ENCODE peak calls at places on chromosomes 1 and 21, in four cellular contexts. K is HFF-Myc, Z is heart left ventricle, W is HCT116. L is an unnamed sample.

GRCh38 chr1:158013840-158014520 is 20.5 kb downstream of the KIRREL1 start:
- DNase-seq in K (no peak), Z (no peak), W (no peak), L (no peak)

GRCh38 chr1:231629132-231629531 is 2.5 kb downstream of the DISC1 start:
- DNase-seq in K (no peak), Z (peak; percentile 30), W (no peak), L (no peak)

GRCh38 chr1:239960387-239960786 is 131.3 kb upstream of the FMN2 start:
- DNase-seq in K (no peak), Z (no peak), W (no peak), L (no peak)

GRCh38 chr1:91400133-91400725 is 4.4 kb downstream of the HFM1 start:
- DNase-seq in K (no peak), Z (peak; percentile 14), W (no peak), L (no peak)

GRCh38 chr1:209805875-209806760 is at the start of gene IRF6:
- DNase-seq in K (no peak), Z (peak; percentile 65), W (peak; percentile 88), L (peak; percentile 94)

GRCh38 chr21:46120301-46121285 is 22.7 kb downstream of the COL6A2 start:
- DNase-seq in K (no peak), Z (peak; percentile 4), W (no peak), L (peak; percentile 17)

GRCh38 chr1:205791568-205792180 is 16.4 kb upstream of the RAB29 start:
- DNase-seq in K (no peak), Z (peak; percentile 61), W (no peak), L (no peak)

GRCh38 chr1:171486048-171486519 is 754 bp downstream of the PRRC2C start:
- DNase-seq in K (peak; percentile 15), Z (no peak), W (peak; percentile 16), L (no peak)

GRCh38 chr1:15951341-15952153 is 24.4 kb downstream of the ZBTB17 start:
- DNase-seq in K (no peak), Z (no peak), W (no peak), L (no peak)

GRCh38 chr1:77876884-77877283 is 11.5 kb upstream of the NEXN start:
- DNase-seq in K (no peak), Z (no peak), W (no peak), L (no peak)

GRCh38 chr1:30719406-30720270 is 3.7 kb downstream of the MATN1 start:
- DNase-seq in K (no peak), Z (no peak), W (peak; percentile 41), L (no peak)
- TF ChIP-seq CTCF in K (no peak), Z (no peak), W (no peak), L (peak; percentile 17)

DNA sequence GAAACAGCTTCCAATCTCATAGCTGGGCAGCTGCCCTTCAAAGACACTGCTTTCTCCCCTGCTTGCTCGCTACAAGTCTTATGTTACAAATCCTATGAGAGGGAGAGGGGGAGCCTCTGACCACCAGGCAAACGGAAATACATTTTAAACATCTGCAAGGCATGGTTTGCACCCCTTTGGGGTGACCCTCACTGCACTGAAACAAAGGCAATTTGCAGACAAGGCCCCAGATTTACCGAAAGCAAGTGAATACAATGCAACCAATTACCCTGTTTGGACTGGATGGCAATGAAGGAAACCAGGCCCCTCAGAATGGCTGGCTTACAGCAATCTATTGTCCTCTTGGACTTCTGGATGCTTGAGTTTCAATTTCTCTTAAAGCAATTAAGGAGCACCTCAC is 11.8 kb upstream of the ATP13A2 start:
- DNase-seq in K (no peak), Z (no peak), W (no peak), L (no peak)
- TF ChIP-seq CTCF in K (no peak), Z (no peak), W (no peak), L (no peak)

DNA sequence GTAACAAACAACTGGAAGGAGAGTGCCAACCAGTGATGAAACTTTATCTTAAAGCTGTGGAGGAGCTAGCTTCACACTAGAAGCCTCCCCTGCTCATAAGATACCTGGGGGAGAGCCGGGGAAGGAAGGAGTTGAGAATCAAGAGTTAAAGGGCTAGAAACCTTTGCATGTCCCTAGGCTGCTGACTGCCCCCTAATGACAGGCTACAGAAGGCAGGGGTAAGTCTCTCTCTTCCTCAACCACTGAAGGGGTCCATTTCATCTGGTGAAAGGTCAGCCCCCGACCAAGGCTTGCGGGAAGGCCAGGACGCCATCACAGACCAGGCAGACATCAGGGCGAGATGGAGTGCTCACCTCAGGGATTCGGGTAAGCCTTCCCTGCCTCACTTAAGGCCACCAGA is 65.6 kb upstream of the GRHL3 start:
- DNase-seq in K (no peak), Z (no peak), W (no peak), L (no peak)
- TF ChIP-seq CTCF in K (no peak), Z (no peak), W (peak; percentile 43), L (no peak)

GRCh38 chr1:154619181-154619948 is 11.4 kb upstream of the ADAR start:
- DNase-seq in K (no peak), Z (no peak), W (no peak), L (no peak)

GRCh38 chr1:154614247-154614646 is 6.3 kb upstream of the ADAR start:
- DNase-seq in K (no peak), Z (no peak), W (no peak), L (no peak)

GRCh38 chr1:154614887-154615286 is 6.9 kb upstream of the ADAR start:
- DNase-seq in K (no peak), Z (no peak), W (no peak), L (no peak)

GRCh38 chr1:154616659-154617345 is 8.8 kb upstream of the ADAR start:
- DNase-seq in K (no peak), Z (no peak), W (no peak), L (no peak)

GRCh38 chr1:154615411-154615810 is 7.4 kb upstream of the ADAR start:
- DNase-seq in K (no peak), Z (no peak), W (no peak), L (no peak)
- TF ChIP-seq CTCF in K (no peak), Z (no peak), W (no peak), L (no peak)

GRCh38 chr1:218345673-218346390 is 696 bp downstream of the TGFB2 start:
- DNase-seq in K (no peak), Z (peak; percentile 61), W (no peak), L (peak; percentile 67)

GRCh38 chr1:218347713-218348627 is 2.8 kb downstream of the TGFB2 start:
- DNase-seq in K (no peak), Z (peak; percentile 34), W (no peak), L (no peak)

GRCh38 chr1:218348628-218349185 is 3.6 kb downstream of the TGFB2 start:
- DNase-seq in K (no peak), Z (no peak), W (no peak), L (no peak)

GRCh38 chr1:218346391-218347204 is 1.5 kb downstream of the TGFB2 start:
- DNase-seq in K (no peak), Z (peak; percentile 38), W (no peak), L (no peak)

DNA sequence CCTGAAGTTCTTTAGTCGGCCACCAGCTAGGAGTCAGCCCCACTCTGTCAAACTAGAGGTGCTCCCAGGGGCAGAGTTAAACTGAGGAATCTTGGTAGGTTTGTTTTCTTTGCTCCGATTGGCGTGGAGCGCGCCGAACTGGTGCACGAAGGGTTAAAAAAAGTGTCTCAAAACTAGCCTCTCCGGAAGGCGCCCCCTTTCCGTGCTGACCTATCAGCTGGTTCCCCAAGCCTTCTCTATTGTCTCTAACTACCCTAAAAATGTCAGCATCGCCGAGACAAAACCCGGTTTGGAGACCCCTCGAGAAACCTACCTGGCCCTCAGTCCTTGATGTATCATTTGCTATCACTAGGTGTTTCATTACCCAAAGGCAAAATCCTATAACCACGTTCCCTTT is 2.2 kb downstream of the TGFB2 start:
- DNase-seq in K (no peak), Z (no peak), W (no peak), L (no peak)
- TF ChIP-seq CTCF in K (no peak), Z (no peak), W (no peak), L (no peak)

DNA sequence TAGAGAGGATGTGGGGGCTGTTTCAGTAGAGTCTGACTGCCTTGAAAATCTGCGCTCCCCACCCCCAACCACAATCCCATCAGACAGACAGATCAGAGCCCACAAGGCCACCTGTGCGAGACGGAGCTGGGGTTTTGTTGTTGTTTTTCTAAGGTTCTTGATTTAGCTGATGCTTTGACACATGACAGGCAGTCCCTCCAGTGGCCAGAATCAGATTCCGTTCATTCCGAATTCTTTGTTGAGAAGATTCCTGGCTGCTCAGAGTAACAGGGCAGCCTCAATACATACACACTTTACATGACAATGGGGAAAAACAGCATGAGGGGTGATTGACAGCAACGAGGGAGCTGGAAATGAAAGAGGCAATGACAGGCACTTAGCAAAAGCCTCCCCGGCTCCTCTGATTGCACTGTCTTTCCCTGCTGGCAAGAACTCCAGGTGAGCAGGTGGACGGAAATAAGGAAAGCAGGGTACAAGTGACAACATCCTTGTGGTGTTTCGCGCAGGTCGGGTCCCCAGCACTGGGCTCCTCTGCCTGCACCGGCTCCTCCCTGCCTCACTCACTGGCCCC is 148.8 kb downstream of the PGBD5 start:
- DNase-seq in K (no peak), Z (no peak), W (no peak), L (no peak)
- TF ChIP-seq CTCF in K (no peak), Z (no peak), W (no peak), L (no peak)

GRCh38 chr1:155813672-155814071 is 43.3 kb downstream of the GON4L start:
- DNase-seq in K (no peak), Z (no peak), W (no peak), L (no peak)
- TF ChIP-seq CTCF in K (no peak), Z (no peak), W (no peak), L (no peak)

GRCh38 chr1:234120327-234120944 is 216.0 kb downstream of the SLC35F3 start:
- DNase-seq in K (no peak), Z (no peak), W (no peak), L (no peak)

GRCh38 chr1:234118911-234119310 is 214.4 kb downstream of the SLC35F3 start:
- DNase-seq in K (no peak), Z (no peak), W (no peak), L (no peak)

GRCh38 chr1:234109840-234110239 is 205.4 kb downstream of the SLC35F3 start:
- DNase-seq in K (no peak), Z (no peak), W (no peak), L (no peak)

GRCh38 chr1:234111458-234112142 is 207.1 kb downstream of the SLC35F3 start:
- DNase-seq in K (no peak), Z (peak; percentile 23), W (no peak), L (no peak)

GRCh38 chr1:234114648-234115307 is 210.3 kb downstream of the SLC35F3 start:
- DNase-seq in K (peak; percentile 33), Z (no peak), W (peak; percentile 21), L (no peak)
- TF ChIP-seq CTCF in K (peak; percentile 61), Z (peak; percentile 51), W (peak; percentile 61), L (peak; percentile 51)

DNA sequence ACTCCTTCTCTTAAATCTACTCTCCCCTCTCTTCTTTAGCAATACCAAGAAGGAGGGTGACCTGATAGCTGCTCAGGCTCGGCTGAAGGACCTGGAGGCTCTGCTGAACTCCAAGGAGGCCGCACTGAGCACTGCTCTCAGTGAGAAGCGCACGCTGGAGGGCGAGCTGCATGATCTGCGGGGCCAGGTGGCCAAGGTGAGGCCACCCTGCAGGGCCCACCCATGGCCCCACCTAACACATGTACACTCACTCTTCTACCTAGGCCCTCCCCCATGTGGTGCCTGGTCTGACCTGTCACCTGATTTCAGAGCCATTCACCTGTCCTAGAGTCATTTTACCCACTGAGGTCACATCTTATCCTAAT is 16.0 kb downstream of the LMNA start:
- DNase-seq in K (no peak), Z (no peak), W (no peak), L (no peak)
- TF ChIP-seq CTCF in K (no peak), Z (no peak), W (no peak), L (no peak)